ENCODE peak calls at places on chromosomes 3 and 15, in five cellular contexts. B is fibroblast of lung, P is MM.1S, I is GM23248, F is K562. E is an unnamed sample.
A peak's percentile ranks its signal among the peaks of the same experiment; 100 is the strongest.

GRCh38 chr15:77186518-77187095 is 115.7 kb upstream of the TSPAN3 start:
- DNase-seq in P (peak; percentile 43), B (peak; percentile 72), I (peak; percentile 56), F (peak; percentile 13), E (peak; percentile 9)

GRCh38 chr3:182052360-182052759 is 340.6 kb downstream of the SOX2 start:
- DNase-seq in F (no peak), B (no peak), P (no peak), I (no peak), E (no peak)

GRCh38 chr3:16587703-16588070 is 17.5 kb downstream of the DAZL start:
- DNase-seq in F (no peak), B (peak; percentile 18), P (no peak), I (peak; percentile 47), E (peak; percentile 23)

GRCh38 chr3:42052132-42052866 is 38.9 kb upstream of the TRAK1 start:
- DNase-seq in P (no peak), F (no peak), B (peak; percentile 91), I (peak; percentile 93), E (peak; percentile 88)

GRCh38 chr15:64775551-64776401 is at the start of gene RBPMS2:
- DNase-seq in F (peak; percentile 72), B (no peak), I (peak; percentile 48), P (no peak), E (no peak)

GRCh38 chr15:48469271-48469670 is 138.0 kb downstream of the DUT start:
- DNase-seq in I (no peak), B (no peak), F (no peak), P (no peak), E (peak; percentile 34)

GRCh38 chr3:30198162-30198561 is 408.2 kb upstream of the TGFBR2 start:
- DNase-seq in F (no peak), B (no peak), P (no peak), I (no peak), E (no peak)

GRCh38 chr15:98881526-98882517 is 125.8 kb downstream of the PGPEP1L start:
- DNase-seq in P (peak; percentile 76), I (peak; percentile 79), F (peak; percentile 50), B (peak; percentile 80), E (peak; percentile 60)

GRCh38 chr3:58106640-58107039 is 98.4 kb downstream of the FLNB start:
- DNase-seq in B (no peak), F (no peak), P (no peak), I (no peak), E (no peak)

GRCh38 chr3:159229161-159229560 is 427.3 kb downstream of the MFSD1 start:
- DNase-seq in F (no peak), B (no peak), I (no peak), P (no peak), E (no peak)

GRCh38 chr3:52407779-52408178 is 37.1 kb downstream of the SEMA3G start:
- DNase-seq in P (no peak), B (no peak), F (no peak), I (no peak), E (no peak)
- H3K36me3 ChIP-seq in P (no peaks in the 10 kb centered on the region), B (peaks cover 38% of the 10 kb centered on the region), F (peaks cover 65% of the 10 kb centered on the region), I (peaks cover 6% of the 10 kb centered on the region), E (peaks cover 11% of the 10 kb centered on the region)

DNA sequence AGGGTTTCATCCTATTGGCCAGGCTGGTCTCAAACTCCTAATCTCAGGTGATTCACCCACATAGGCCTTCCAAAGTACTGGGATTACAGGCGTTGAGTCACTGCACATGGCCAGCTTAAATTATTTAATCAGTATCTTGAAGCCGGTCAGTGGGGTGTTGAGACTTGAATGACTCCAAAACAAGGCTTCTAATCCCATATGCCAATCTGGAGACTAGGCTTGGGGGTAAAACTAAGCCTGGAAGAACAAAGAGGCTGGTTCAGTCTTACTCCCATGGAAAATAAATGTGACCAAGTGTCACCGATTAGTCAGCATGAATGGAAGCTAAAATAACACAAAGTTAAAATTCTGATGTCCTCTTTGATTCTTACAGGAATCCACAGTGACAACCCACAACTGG is 509.1 kb downstream of the FOXP1 start:
- DNase-seq in I (peak; percentile 67), B (no peak), F (no peak), P (no peak), E (no peak)
- H3K9ac ChIP-seq in I (no peak overlapping the region), B (no peak overlapping the region), F (no peak overlapping the region), P (no peak overlapping the region), E (peak overlapping the region; percentile 50)

DNA sequence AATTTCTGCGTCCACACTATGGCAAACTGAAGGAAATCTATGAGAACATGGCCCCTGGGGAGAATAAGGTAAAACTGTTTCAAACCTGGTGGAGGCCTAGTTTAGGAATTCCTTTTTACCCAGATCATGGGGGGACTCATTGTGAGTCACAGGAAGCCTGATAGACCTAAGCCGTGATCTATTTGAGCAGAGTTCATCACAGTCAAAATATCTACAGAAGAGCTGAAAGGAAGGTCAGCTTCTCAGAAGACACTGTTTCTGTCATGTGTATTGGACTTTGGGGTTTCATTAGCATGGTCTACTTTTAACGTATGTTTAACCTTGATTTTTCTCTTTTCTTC is 1.3 kb downstream of the PSMD2 start:
- DNase-seq in B (no peak), I (peak; percentile 78), P (no peak), F (no peak), E (peak; percentile 56)
- H3K36me3 ChIP-seq in B (peaks cover 12% of the 10 kb centered on the region), I (peaks cover 48% of the 10 kb centered on the region), P (peaks cover 40% of the 10 kb centered on the region), F (peaks cover 55% of the 10 kb centered on the region), E (peaks cover 46% of the 10 kb centered on the region)

GRCh38 chr15:60568883-60569495 is 90.0 kb upstream of the ICE2 start:
- DNase-seq in F (no peak), P (no peak), I (no peak), B (no peak), E (no peak)
- H3K9ac ChIP-seq in F (no peak overlapping the region), P (no peak overlapping the region), I (no peak overlapping the region), B (no peak overlapping the region), E (no peak overlapping the region)

GRCh38 chr3:53860196-53860595 is 13.8 kb downstream of the IL17RB start:
- DNase-seq in F (no peak), P (no peak), I (no peak), B (no peak), E (no peak)
- H3K36me3 ChIP-seq in F (peaks cover 15% of the 10 kb centered on the region), P (peaks cover 5% of the 10 kb centered on the region), I (peaks cover 18% of the 10 kb centered on the region), B (peaks cover 6% of the 10 kb centered on the region), E (peaks cover 8% of the 10 kb centered on the region)

GRCh38 chr3:150635526-150635925 is 32.4 kb downstream of the SELENOT start:
- DNase-seq in P (peak; percentile 54), I (no peak), F (no peak), B (no peak), E (no peak)
- H3K9ac ChIP-seq in P (no peak overlapping the region), I (no peak overlapping the region), F (no peak overlapping the region), B (no peak overlapping the region), E (no peak overlapping the region)

DNA sequence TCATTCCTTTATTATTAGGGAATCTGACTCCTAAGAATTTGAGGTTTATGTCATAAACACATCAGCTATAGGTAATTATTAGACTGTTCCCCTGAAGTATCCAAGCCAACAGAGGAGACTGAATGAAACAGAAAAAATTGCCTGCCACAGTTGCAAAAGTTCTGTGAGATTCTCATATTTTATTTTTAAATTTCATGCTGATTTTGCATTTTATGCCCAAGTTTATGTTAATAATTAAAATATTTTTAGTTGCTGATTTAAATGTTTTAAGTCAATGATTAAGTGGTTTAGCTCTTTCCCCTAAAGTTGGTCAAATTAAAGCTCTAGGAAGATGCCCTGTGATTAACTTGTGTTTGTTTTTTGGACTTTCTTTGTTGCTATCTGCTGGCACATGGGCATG is 10.2 kb downstream of the SENP8 start:
- DNase-seq in F (no peak), B (no peak), I (no peak), P (no peak), E (no peak)
- H3K36me3 ChIP-seq in F (no peaks in the 10 kb centered on the region), B (no peaks in the 10 kb centered on the region), I (no peaks in the 10 kb centered on the region), P (no peaks in the 10 kb centered on the region), E (no peaks in the 10 kb centered on the region)

DNA sequence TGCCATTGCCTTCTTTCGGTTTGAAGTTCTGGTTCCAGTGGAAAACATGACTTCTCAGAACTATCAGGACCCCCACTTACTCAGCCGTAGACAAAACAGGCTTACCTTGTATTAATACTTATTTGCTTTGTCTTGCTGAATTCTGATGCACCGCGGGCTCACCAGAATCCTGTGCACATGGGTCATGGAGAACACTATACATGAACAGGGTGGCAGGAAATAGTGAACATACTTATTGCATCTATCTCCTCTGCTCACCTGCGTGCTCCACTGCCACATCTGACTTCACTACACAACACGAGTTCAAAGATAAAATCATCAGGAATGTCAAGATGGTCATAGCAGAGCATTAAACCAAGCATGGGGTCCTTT is 10.7 kb upstream of the MAPK6 start:
- DNase-seq in P (no peak), F (no peak), I (no peak), B (no peak), E (no peak)
- H3K9ac ChIP-seq in P (no peak overlapping the region), F (no peak overlapping the region), I (no peak overlapping the region), B (no peak overlapping the region), E (no peak overlapping the region)

GRCh38 chr3:130969621-130970020 is 57.0 kb downstream of the ASTE1 start:
- DNase-seq in I (no peak), F (no peak), B (no peak), P (no peak), E (peak; percentile 15)
- H3K36me3 ChIP-seq in I (peaks cover 19% of the 10 kb centered on the region), F (peaks cover 41% of the 10 kb centered on the region), B (peaks cover 7% of the 10 kb centered on the region), P (no peaks in the 10 kb centered on the region), E (peaks cover 23% of the 10 kb centered on the region)